ENCODE peak calls at places on chromosomes 12 and 14, in nine cellular contexts. W is fibroblast of lung, B is body of pancreas, R is upper lobe of right lung, E is WERI-Rb-1, I is HepG2, J is A549, L is cardiac muscle cell, G is lower lobe of right lung. C is an unnamed sample.

GRCh38 chr12:48078901-48079300 is 27.0 kb downstream of the SENP1 start:
- DNase-seq in W (peak), B (no peak), R (peak), E (no peak), I (no peak), J (no peak), L (peak), G (no peak), C (no peak)

GRCh38 chr14:73850940-73851339 is 691 bp upstream of the PTGR2 start:
- DNase-seq in W (no peak), B (no peak), R (no peak), E (no peak), I (peak), J (peak), L (peak), G (no peak), C (no peak)

GRCh38 chr12:52418576-52419110 is 12.5 kb upstream of the KRT82 start:
- DNase-seq in W (no peak), B (no peak), R (no peak), E (no peak), I (no peak), J (no peak), L (no peak), G (no peak), C (no peak)

GRCh38 chr12:749871-750270 is 2.5 kb upstream of the WNK1 start:
- DNase-seq in W (no peak), B (no peak), R (no peak), E (no peak), I (no peak), J (no peak), L (no peak), G (no peak), C (no peak)

GRCh38 chr14:30118992-30119640 is 191.5 kb upstream of the PRKD1 start:
- DNase-seq in W (no peak), B (no peak), R (no peak), E (no peak), I (no peak), J (no peak), L (no peak), G (no peak), C (no peak)

GRCh38 chr12:60266381-60266852 is 670.6 kb downstream of the SLC16A7 start:
- DNase-seq in W (peak), B (no peak), R (no peak), E (no peak), I (peak), J (peak), L (peak), G (no peak), C (no peak)

GRCh38 chr12:26150737-26151450 is 26.1 kb upstream of the BHLHE41 start:
- DNase-seq in W (peak), B (no peak), R (no peak), E (no peak), I (no peak), J (no peak), L (peak), G (no peak), C (no peak)

GRCh38 chr12:25313591-25313990 is 62.9 kb upstream of the KRAS start:
- DNase-seq in W (no peak), B (no peak), R (no peak), E (no peak), I (no peak), J (no peak), L (no peak), G (no peak), C (no peak)

GRCh38 chr14:105158804-105159203 is 9.8 kb downstream of the JAG2 start:
- DNase-seq in W (no peak), B (no peak), R (no peak), E (no peak), I (no peak), J (no peak), L (no peak), G (no peak), C (no peak)

GRCh38 chr12:6038160-6038559 is 86.3 kb downstream of the VWF start:
- DNase-seq in W (peak), B (peak), R (no peak), E (peak), I (peak), J (peak), L (peak), G (no peak), C (peak)

GRCh38 chr12:69151254-69151751 is 88.1 kb upstream of the CPSF6 start:
- DNase-seq in W (peak), B (peak), R (no peak), E (no peak), I (no peak), J (no peak), L (no peak), G (no peak), C (no peak)

GRCh38 chr12:13454991-13455696 is 258.6 kb downstream of the EMP1 start:
- DNase-seq in W (no peak), B (no peak), R (no peak), E (no peak), I (no peak), J (no peak), L (no peak), G (no peak), C (no peak)

GRCh38 chr14:98867726-98868125 is 404.3 kb downstream of the BCL11B start:
- DNase-seq in W (no peak), B (no peak), R (no peak), E (no peak), I (no peak), J (no peak), L (no peak), G (no peak), C (no peak)

GRCh38 chr14:103156733-103157411 is 33.6 kb downstream of the TNFAIP2 start:
- DNase-seq in W (no peak), B (no peak), R (no peak), E (no peak), I (no peak), J (no peak), L (no peak), G (no peak), C (no peak)

GRCh38 chr14:70976591-70976990 is 69.3 kb downstream of the PCNX1 start:
- DNase-seq in W (no peak), B (no peak), R (no peak), E (no peak), I (no peak), J (no peak), L (no peak), G (no peak), C (no peak)

GRCh38 chr12:77540097-77540496 is 290.6 kb upstream of the NAV3 start:
- DNase-seq in W (no peak), B (no peak), R (no peak), E (no peak), I (no peak), J (no peak), L (no peak), G (no peak), C (no peak)

GRCh38 chr12:106247731-106248176 is at the start of gene CKAP4:
- DNase-seq in W (peak), B (peak), R (peak), E (peak), I (peak), J (peak), L (peak), G (peak), C (peak)

DNA sequence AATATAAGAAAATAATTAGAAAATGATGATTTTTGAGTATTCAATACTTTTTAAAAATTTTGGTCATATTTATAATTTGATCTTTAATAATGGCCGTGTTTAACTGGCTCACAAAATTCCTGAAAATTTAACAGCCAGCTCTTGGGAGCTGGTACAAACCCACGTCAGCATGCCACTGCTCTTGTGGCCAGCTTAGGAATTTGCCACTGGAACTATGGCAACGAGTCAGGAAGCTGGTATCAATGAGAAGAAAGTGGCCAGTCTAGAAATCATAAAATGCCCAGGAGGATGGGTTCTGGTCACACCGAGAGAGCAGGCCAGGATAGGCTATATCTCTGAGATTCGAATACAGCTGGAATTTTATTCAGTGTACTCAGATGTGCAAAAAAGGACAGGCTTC is 72.2 kb upstream of the PLEKHG3 start:
- DNase-seq in W (no peak), B (no peak), R (no peak), E (no peak), I (no peak), J (no peak), L (no peak), G (no peak), C (no peak)
- H3K27ac ChIP-seq in W (no peak), B (no peak), R (no peak), E (no peak), I (no peak), J (peak), L (no peak), G (no peak), C (no peak)

GRCh38 chr14:79376557-79376956 is 834.7 kb downstream of the DIO2 start:
- DNase-seq in W (no peak), B (no peak), R (no peak), E (no peak), I (no peak), J (no peak), L (no peak), G (no peak), C (no peak)

GRCh38 chr14:79375336-79375735 is 836.0 kb downstream of the DIO2 start:
- DNase-seq in W (no peak), B (no peak), R (no peak), E (no peak), I (no peak), J (no peak), L (no peak), G (no peak), C (no peak)

GRCh38 chr14:79370969-79371368 is 840.3 kb downstream of the DIO2 start:
- DNase-seq in W (no peak), B (no peak), R (no peak), E (no peak), I (no peak), J (no peak), L (no peak), G (no peak), C (no peak)

GRCh38 chr14:79369359-79370332 is 841.7 kb downstream of the DIO2 start:
- DNase-seq in W (peak), B (peak), R (no peak), E (no peak), I (no peak), J (peak), L (peak), G (no peak), C (no peak)

GRCh38 chr14:79373451-79373850 is 837.9 kb downstream of the DIO2 start:
- DNase-seq in W (no peak), B (no peak), R (no peak), E (no peak), I (no peak), J (no peak), L (no peak), G (no peak), C (no peak)
- H3K27ac ChIP-seq in W (no peak), B (no peak), R (no peak), E (no peak), I (no peak), J (no peak), L (no peak), G (no peak), C (no peak)

GRCh38 chr12:3116106-3116898 is 39.1 kb downstream of the TSPAN9 start:
- DNase-seq in W (peak), B (no peak), R (no peak), E (no peak), I (no peak), J (no peak), L (no peak), G (no peak), C (no peak)
- H3K27ac ChIP-seq in W (peak), B (no peak), R (peak), E (no peak), I (no peak), J (no peak), L (no peak), G (peak), C (no peak)

GRCh38 chr12:114903394-114903748 is 219.4 kb upstream of the TBX3 start:
- DNase-seq in W (peak), B (no peak), R (no peak), E (no peak), I (no peak), J (no peak), L (peak), G (no peak), C (no peak)
- H3K27ac ChIP-seq in W (peak), B (no peak), R (no peak), E (no peak), I (no peak), J (peak), L (no peak), G (no peak), C (no peak)

GRCh38 chr12:108301346-108301745 is 37.8 kb downstream of the CMKLR1 start:
- DNase-seq in W (no peak), B (no peak), R (peak), E (no peak), I (no peak), J (no peak), L (no peak), G (peak), C (no peak)
- H3K27ac ChIP-seq in W (no peak), B (no peak), R (no peak), E (no peak), I (no peak), J (no peak), L (no peak), G (no peak), C (no peak)

GRCh38 chr12:121793836-121794531 is 496 bp upstream of the RHOF start:
- DNase-seq in W (peak), B (peak), R (peak), E (peak), I (peak), J (peak), L (peak), G (peak), C (peak)

GRCh38 chr12:121789800-121790748 is 3.4 kb downstream of the RHOF start:
- DNase-seq in W (no peak), B (no peak), R (peak), E (no peak), I (no peak), J (no peak), L (peak), G (peak), C (peak)

GRCh38 chr12:121793501-121793835 is at the start of gene RHOF:
- DNase-seq in W (no peak), B (peak), R (peak), E (no peak), I (no peak), J (no peak), L (no peak), G (peak), C (no peak)

GRCh38 chr12:121792607-121793500 is 634 bp downstream of the RHOF start:
- DNase-seq in W (no peak), B (no peak), R (peak), E (no peak), I (peak), J (no peak), L (no peak), G (peak), C (peak)

DNA sequence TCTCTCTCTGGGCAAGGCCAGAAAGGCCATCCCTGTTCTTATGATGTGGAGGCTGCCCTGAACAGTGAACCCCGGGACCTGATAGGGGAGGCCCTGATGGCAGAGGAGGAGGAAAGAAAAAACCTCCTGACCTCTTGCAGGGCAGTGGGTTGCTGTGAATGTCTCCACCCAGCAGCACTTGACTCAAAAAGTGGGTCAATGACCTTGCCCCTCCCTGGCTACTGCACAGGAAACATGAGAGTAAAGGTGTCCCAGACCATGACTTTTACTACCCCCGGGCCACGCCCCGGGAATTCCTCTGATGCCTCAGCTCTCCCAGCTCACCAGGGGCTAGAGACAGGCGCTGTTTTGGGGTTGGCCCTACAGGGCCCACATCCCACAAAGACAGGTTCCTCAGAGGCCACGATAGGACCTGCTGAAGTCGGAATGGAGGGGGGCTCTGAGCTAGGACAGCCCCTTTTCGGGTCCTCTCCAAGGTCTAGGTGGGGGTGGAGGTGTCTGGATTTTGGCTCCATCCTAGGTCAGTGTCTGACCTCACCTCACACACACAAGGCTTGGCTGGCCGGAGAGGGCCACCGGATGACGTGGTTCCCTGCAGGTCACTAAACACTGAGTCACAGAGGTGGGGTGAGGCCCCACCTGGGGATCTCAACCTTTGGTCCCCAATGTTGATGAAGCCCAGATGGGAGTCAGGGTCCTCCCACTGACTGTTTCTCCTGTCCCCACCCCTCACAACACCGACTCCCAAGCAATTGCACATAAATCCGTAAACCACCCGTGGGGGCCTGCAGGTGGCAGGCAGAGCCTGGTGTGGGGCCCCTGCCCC is 1.6 kb downstream of the RHOF start:
- DNase-seq in W (no peak), B (no peak), R (peak), E (no peak), I (peak), J (peak), L (no peak), G (no peak), C (peak)
- H3K27ac ChIP-seq in W (no peak), B (no peak), R (peak), E (no peak), I (peak), J (peak), L (peak), G (peak), C (peak)

GRCh38 chr12:1972856-1973317 is 31.4 kb downstream of the DCP1B start:
- DNase-seq in W (peak), B (no peak), R (no peak), E (no peak), I (no peak), J (no peak), L (peak), G (no peak), C (no peak)
- H3K27ac ChIP-seq in W (peak), B (no peak), R (peak), E (no peak), I (no peak), J (no peak), L (peak), G (peak), C (no peak)

GRCh38 chr14:77219591-77219990 is 38.0 kb downstream of the TMEM63C start:
- DNase-seq in W (no peak), B (peak), R (no peak), E (no peak), I (no peak), J (no peak), L (no peak), G (no peak), C (no peak)
- H3K27ac ChIP-seq in W (no peak), B (no peak), R (no peak), E (no peak), I (no peak), J (no peak), L (no peak), G (no peak), C (no peak)

DNA sequence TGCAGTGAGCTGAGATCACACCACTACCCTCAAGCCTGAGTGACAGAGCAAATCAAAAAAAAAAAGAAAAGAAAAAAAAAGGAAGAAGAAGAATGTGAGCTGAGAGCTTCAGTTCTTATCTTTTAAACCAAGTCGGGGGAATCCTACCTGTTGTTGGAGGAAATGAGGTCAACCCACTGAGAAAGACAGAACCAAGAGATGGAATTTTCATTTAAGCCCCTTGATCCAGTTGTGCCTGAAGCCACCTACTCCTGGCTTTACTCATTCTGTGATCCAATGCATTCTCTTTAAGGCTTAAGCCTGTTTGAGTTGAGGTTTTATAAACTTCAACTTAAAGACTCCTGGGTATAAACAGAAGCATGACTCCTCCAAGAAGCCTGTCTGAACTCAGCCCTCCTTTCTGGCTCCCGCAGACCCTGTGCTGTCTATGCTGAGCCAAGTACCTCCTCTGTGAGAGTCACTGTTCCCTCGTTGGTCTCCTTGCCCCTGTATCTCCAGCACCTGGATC is 32.5 kb downstream of the MAP1LC3B2 start:
- DNase-seq in W (peak), B (no peak), R (no peak), E (no peak), I (no peak), J (no peak), L (peak), G (no peak), C (no peak)
- H3K27ac ChIP-seq in W (no peak), B (peak), R (peak), E (no peak), I (no peak), J (peak), L (no peak), G (peak), C (no peak)

GRCh38 chr14:72679591-72680151 is 214.2 kb downstream of the DPF3 start:
- DNase-seq in W (no peak), B (no peak), R (no peak), E (no peak), I (no peak), J (no peak), L (peak), G (no peak), C (no peak)
- H3K27ac ChIP-seq in W (peak), B (no peak), R (no peak), E (no peak), I (no peak), J (no peak), L (no peak), G (no peak), C (no peak)

C was measured in CD4-positive, alpha-beta memory T cell.